ENCODE peak calls at places on chromosomes 3 and 15, in six cellular contexts. T is adrenal gland, O is Peyer's patch, G is H1, F is ovary, W is uterus. V is an unnamed sample. For H3K36me3 and H3K9me3, the result is how much of the 10 kb centered on the place peaks cover.

GRCh38 chr15:58309993-58310928 is 121.5 kb upstream of the LIPC start:
- DNase-seq in G (no peak), F (no peak), O (no peak), T (peak), W (no peak), V (peak)

GRCh38 chr3:116777181-116777840 is 67.7 kb downstream of the TUSC7 start:
- DNase-seq in O (no peak), F (no peak), T (no peak), G (no peak), W (no peak), V (no peak)

GRCh38 chr3:10549617-10550228 is 44.3 kb upstream of the ATP2B2 start:
- DNase-seq in F (no peak), O (no peak), W (no peak), T (no peak), G (no peak), V (no peak)

GRCh38 chr3:149670742-149671492 is 13.1 kb upstream of the WWTR1 start:
- DNase-seq in G (no peak), T (no peak), O (no peak), W (no peak), F (no peak), V (no peak)

GRCh38 chr3:4356642-4357041 is 53.5 kb downstream of the SETMAR start:
- DNase-seq in O (no peak), G (no peak), W (no peak), T (no peak), F (no peak), V (no peak)

GRCh38 chr3:12503126-12503952 is 19.1 kb downstream of the TSEN2 start:
- DNase-seq in F (no peak), W (no peak), G (no peak), O (no peak), T (no peak), V (no peak)

GRCh38 chr3:112635674-112636073 is 5.3 kb downstream of the CCDC80 start:
- DNase-seq in W (peak), F (peak), T (peak), G (no peak), O (no peak), V (no peak)

GRCh38 chr15:79981861-79982455 is 11.0 kb upstream of the BCL2A1 start:
- DNase-seq in G (no peak), T (no peak), F (no peak), W (no peak), O (peak), V (no peak)

GRCh38 chr3:4309476-4310121 is 6.4 kb downstream of the SETMAR start:
- DNase-seq in F (no peak), G (no peak), W (no peak), O (no peak), T (no peak), V (no peak)

GRCh38 chr15:91860498-91860897 is 7.0 kb downstream of the SLCO3A1 start:
- DNase-seq in F (no peak), T (no peak), O (no peak), W (no peak), G (no peak), V (no peak)

GRCh38 chr3:27521179-27521871 is 37.1 kb upstream of the SLC4A7 start:
- DNase-seq in W (no peak), T (peak), G (no peak), F (no peak), O (no peak), V (no peak)

GRCh38 chr3:169675091-169675490 is 11.6 kb upstream of the MECOM start:
- DNase-seq in O (no peak), G (no peak), F (no peak), W (no peak), T (no peak), V (no peak)

GRCh38 chr15:74394090-74394846 is 26.8 kb upstream of the CYP11A1 start:
- DNase-seq in F (no peak), G (no peak), T (no peak), W (no peak), O (no peak), V (no peak)

GRCh38 chr15:33700695-33701303 is 267.5 kb upstream of the CHRM5 start:
- DNase-seq in G (peak), F (peak), T (peak), W (peak), O (peak), V (peak)

GRCh38 chr3:195574497-195575304 is 9.0 kb downstream of the APOD start:
- DNase-seq in W (no peak), F (no peak), G (no peak), T (no peak), O (no peak), V (no peak)

GRCh38 chr15:59687831-59688230 is 1.3 kb downstream of the BNIP2 start:
- DNase-seq in G (no peak), O (no peak), W (no peak), F (no peak), T (no peak), V (no peak)

GRCh38 chr15:71109130-71109529 is 6.1 kb upstream of the THSD4 start:
- DNase-seq in G (no peak), T (no peak), F (no peak), O (no peak), W (no peak), V (no peak)

GRCh38 chr3:71585891-71586809 is 2.6 kb upstream of the FOXP1 start:
- DNase-seq in G (no peak), T (peak), W (no peak), F (peak), O (no peak), V (no peak)

GRCh38 chr3:140537075-140537474 is 140.8 kb upstream of the TRIM42 start:
- DNase-seq in F (no peak), O (no peak), G (no peak), T (no peak), W (no peak), V (no peak)

GRCh38 chr3:98360681-98361080 is 7.0 kb downstream of the OR5K4 start:
- DNase-seq in T (no peak), F (no peak), W (no peak), O (no peak), G (no peak), V (no peak)

GRCh38 chr3:136142592-136142991 is 53.5 kb downstream of the MSL2 start:
- DNase-seq in T (no peak), W (no peak), G (no peak), F (no peak), O (no peak), V (no peak)

GRCh38 chr3:12993623-12994356 is 79.4 kb downstream of the IQSEC1 start:
- DNase-seq in W (peak), G (no peak), O (no peak), T (peak), F (peak), V (peak)

GRCh38 chr3:47412842-47413520 is 32.2 kb downstream of the PTPN23 start:
- DNase-seq in W (no peak), F (no peak), O (peak), T (peak), G (no peak), V (no peak)

GRCh38 chr3:185210621-185211157 is 43.2 kb downstream of the EHHADH start:
- DNase-seq in W (no peak), G (no peak), O (no peak), F (no peak), T (no peak), V (no peak)

GRCh38 chr15:81752149-81752942 is 293.5 kb downstream of the MEX3B start:
- DNase-seq in G (no peak), W (peak), F (peak), T (peak), O (peak), V (peak)

GRCh38 chr3:149042766-149043386 is 43.5 kb downstream of the HLTF start:
- DNase-seq in O (no peak), F (no peak), W (no peak), G (no peak), T (no peak), V (no peak)

GRCh38 chr3:176967525-176967924 is 229.8 kb downstream of the TBL1XR1 start:
- DNase-seq in W (no peak), O (no peak), F (no peak), T (no peak), G (no peak), V (no peak)

GRCh38 chr15:89772933-89773583 is 3.1 kb upstream of the MESP2 start:
- DNase-seq in F (no peak), W (no peak), T (no peak), O (no peak), G (no peak), V (no peak)

GRCh38 chr15:31811641-31812040 is 218.7 kb upstream of the CHRNA7 start:
- DNase-seq in F (no peak), O (no peak), W (no peak), T (no peak), G (no peak), V (no peak)

GRCh38 chr15:67202991-67203390 is 51.5 kb downstream of the AAGAB start:
- DNase-seq in O (no peak), W (no peak), G (no peak), T (no peak), F (no peak), V (no peak)

GRCh38 chr15:45618813-45619212 is 16.0 kb upstream of the SQOR start:
- DNase-seq in W (no peak), O (no peak), F (no peak), T (no peak), G (no peak), V (no peak)

GRCh38 chr3:181008796-181009195 is 19.3 kb upstream of the DNAJC19 start:
- DNase-seq in F (no peak), O (no peak), G (no peak), T (no peak), W (no peak), V (no peak)

GRCh38 chr3:73512095-73512494 is 112.6 kb downstream of the PDZRN3 start:
- DNase-seq in T (no peak), F (peak), G (no peak), O (no peak), W (peak), V (no peak)

GRCh38 chr3:196991581-196992460 is 23.2 kb upstream of the PIGZ start:
- DNase-seq in G (no peak), W (no peak), O (peak), T (no peak), F (no peak), V (no peak)

GRCh38 chr15:66939451-66940023 is 125.9 kb upstream of the SMAD3 start:
- DNase-seq in T (peak), F (no peak), G (no peak), W (no peak), O (no peak), V (no peak)

GRCh38 chr3:196931828-196932587 is 10.3 kb downstream of the NCBP2 start:
- DNase-seq in F (no peak), O (peak), W (no peak), G (no peak), T (no peak), V (no peak)

GRCh38 chr15:59168536-59168935 is 38.1 kb upstream of the LDHAL6B start:
- DNase-seq in T (peak), O (no peak), W (no peak), F (no peak), G (no peak), V (no peak)

GRCh38 chr15:79849789-79850188 is 47.0 kb downstream of the MTHFS start:
- DNase-seq in O (no peak), F (no peak), W (no peak), T (peak), G (no peak), V (peak)

GRCh38 chr3:108509873-108510272 is 523 bp downstream of the MYH15 start:
- DNase-seq in W (no peak), T (no peak), G (no peak), O (no peak), F (no peak), V (no peak)

DNA sequence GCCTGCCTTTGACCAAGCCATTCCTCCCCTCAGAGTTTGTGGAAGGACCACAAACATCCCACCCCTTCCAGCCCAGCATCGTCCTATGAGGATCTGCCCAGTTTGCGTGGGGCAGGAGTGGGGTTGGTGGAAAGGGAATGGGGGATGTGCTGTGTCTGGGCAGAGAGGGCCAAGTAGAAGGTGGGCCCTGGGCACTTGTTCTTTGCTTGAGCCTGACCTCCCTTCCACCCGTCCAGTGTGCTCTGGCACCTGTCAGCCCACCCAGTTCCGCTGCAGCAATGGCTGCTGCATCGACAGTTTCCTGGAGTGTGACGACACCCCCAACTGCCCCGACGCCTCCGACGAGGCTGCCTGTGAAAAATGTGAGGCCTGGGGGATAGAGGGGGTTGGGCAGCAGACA is 10.3 kb downstream of the SPINT1 start:
- DNase-seq in F (no peak), W (no peak), G (no peak), T (no peak), O (no peak), V (no peak)
- H3K36me3 ChIP-seq in F (under half), W (under half), G (under half), T (under half), O (half or more), V (under half)

GRCh38 chr15:22231603-22232002 is 151.3 kb downstream of the OR4M2 start:
- DNase-seq in F (no peak), W (no peak), O (no peak), T (no peak), G (no peak), V (no peak)
- H3K9me3 ChIP-seq in F (under half), W (under half), O (under half), T (under half), G (under half), V (under half)

GRCh38 chr3:186802701-186803100 is 3.6 kb downstream of the RFC4 start:
- DNase-seq in T (no peak), O (no peak), G (no peak), F (no peak), W (no peak), V (no peak)

GRCh38 chr3:186807231-186807630 is 949 bp upstream of the RFC4 start:
- DNase-seq in G (no peak), W (no peak), T (no peak), F (no peak), O (no peak), V (no peak)

GRCh38 chr3:186810597-186810996 is 4.3 kb upstream of the RFC4 start:
- DNase-seq in O (no peak), W (no peak), G (no peak), F (no peak), T (no peak), V (no peak)

GRCh38 chr3:186806173-186807055 is at the start of gene RFC4:
- DNase-seq in G (no peak), F (peak), O (peak), W (peak), T (peak), V (peak)
- TF ChIP-seq POLR2A in G (peak), F (peak), O (peak), W (peak), T (no peak), V (no peak)

DNA sequence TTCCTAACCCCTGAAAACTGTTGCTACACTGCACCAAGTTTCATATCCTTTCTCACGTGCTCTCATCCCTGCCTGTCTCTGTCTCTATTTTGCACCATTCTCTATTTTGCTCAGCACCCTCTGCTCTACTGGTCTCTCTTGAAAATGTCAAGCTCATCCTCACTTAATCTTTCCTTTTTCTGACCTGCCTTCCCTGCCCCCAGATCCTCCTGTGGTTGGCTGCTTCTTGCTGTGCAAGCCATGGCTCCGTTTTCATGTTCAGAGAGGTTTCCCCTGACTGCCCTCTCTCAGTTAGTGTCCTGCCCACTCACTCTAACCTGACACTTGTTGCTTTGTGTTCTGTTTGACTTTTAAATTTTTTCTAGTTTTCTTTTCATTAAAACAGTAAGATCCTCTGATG is 6.0 kb downstream of the CCDC174 start:
- DNase-seq in G (no peak), T (no peak), W (no peak), O (no peak), F (no peak), V (no peak)
- H3K36me3 ChIP-seq in G (half or more), T (half or more), W (under half), O (half or more), F (under half), V (half or more)

GRCh38 chr3:147089286-147089685 is 317.1 kb downstream of the ZIC4 start:
- DNase-seq in W (no peak), O (no peak), G (no peak), F (no peak), T (no peak), V (no peak)
- H3K9me3 ChIP-seq in W (under half), O (under half), G (under half), F (under half), T (under half), V (under half)

V was measured in stomach.